ENCODE peak calls at places on chromosomes 5 and 9, in four cellular contexts. One of them, this sample, is unnamed.

GRCh38 chr5:1875843-1876671 is 6.7 kb downstream of the IRX4 start:
- DNase-seq in stimulated activated CD4-positive, alpha-beta T cell treated with anti-CD3 and anti-CD28 coated beads, Interleukin-2, amount 100 ng/mL, for 48 hours: no peak
- DNase-seq in H9: no peak
- DNase-seq in left ventricle myocardium inferior: no peak
- DNase-seq in this sample: no peak

GRCh38 chr9:71209890-71210289 is 88.5 kb upstream of the TRPM3 start:
- DNase-seq in left ventricle myocardium inferior: no peak
- DNase-seq in H9: no peak
- DNase-seq in stimulated activated CD4-positive, alpha-beta T cell treated with anti-CD3 and anti-CD28 coated beads, Interleukin-2, amount 100 ng/mL, for 48 hours: no peak
- DNase-seq in this sample: no peak

GRCh38 chr9:81631213-81631745 is 58.1 kb downstream of the TLE1 start:
- DNase-seq in left ventricle myocardium inferior: no peak
- DNase-seq in stimulated activated CD4-positive, alpha-beta T cell treated with anti-CD3 and anti-CD28 coated beads, Interleukin-2, amount 100 ng/mL, for 48 hours: no peak
- DNase-seq in H9: no peak
- DNase-seq in this sample: no peak

GRCh38 chr5:159106193-159106568 is 6.5 kb upstream of the EBF1 start:
- DNase-seq in H9: no peak
- DNase-seq in left ventricle myocardium inferior: no peak
- DNase-seq in stimulated activated CD4-positive, alpha-beta T cell treated with anti-CD3 and anti-CD28 coated beads, Interleukin-2, amount 100 ng/mL, for 48 hours: no peak
- DNase-seq in this sample: no peak

GRCh38 chr9:120486347-120486746 is 93.6 kb downstream of the CDK5RAP2 start:
- DNase-seq in left ventricle myocardium inferior: no peak
- DNase-seq in H9: no peak
- DNase-seq in stimulated activated CD4-positive, alpha-beta T cell treated with anti-CD3 and anti-CD28 coated beads, Interleukin-2, amount 100 ng/mL, for 48 hours: no peak
- DNase-seq in this sample: no peak

GRCh38 chr9:93675336-93676150 is 99.2 kb downstream of the PHF2 start:
- DNase-seq in stimulated activated CD4-positive, alpha-beta T cell treated with anti-CD3 and anti-CD28 coated beads, Interleukin-2, amount 100 ng/mL, for 48 hours: no peak
- DNase-seq in left ventricle myocardium inferior: peak; percentile 13
- DNase-seq in H9: peak; percentile 20
- DNase-seq in this sample: peak; percentile 13

GRCh38 chr9:87786876-87787275 is 61.0 kb downstream of the CTSL start:
- DNase-seq in left ventricle myocardium inferior: no peak
- DNase-seq in stimulated activated CD4-positive, alpha-beta T cell treated with anti-CD3 and anti-CD28 coated beads, Interleukin-2, amount 100 ng/mL, for 48 hours: no peak
- DNase-seq in H9: no peak
- DNase-seq in this sample: no peak

GRCh38 chr5:353599-354580 is 32.4 kb downstream of the AHRR start:
- DNase-seq in left ventricle myocardium inferior: no peak
- DNase-seq in H9: peak; percentile 25
- DNase-seq in stimulated activated CD4-positive, alpha-beta T cell treated with anti-CD3 and anti-CD28 coated beads, Interleukin-2, amount 100 ng/mL, for 48 hours: no peak
- DNase-seq in this sample: no peak

GRCh38 chr9:116859763-116860162 is 172.7 kb downstream of the TRIM32 start:
- DNase-seq in left ventricle myocardium inferior: no peak
- DNase-seq in stimulated activated CD4-positive, alpha-beta T cell treated with anti-CD3 and anti-CD28 coated beads, Interleukin-2, amount 100 ng/mL, for 48 hours: no peak
- DNase-seq in H9: no peak
- DNase-seq in this sample: no peak

GRCh38 chr9:18359335-18359734 is 114.6 kb upstream of the ADAMTSL1 start:
- DNase-seq in stimulated activated CD4-positive, alpha-beta T cell treated with anti-CD3 and anti-CD28 coated beads, Interleukin-2, amount 100 ng/mL, for 48 hours: no peak
- DNase-seq in left ventricle myocardium inferior: no peak
- DNase-seq in H9: no peak
- DNase-seq in this sample: no peak

GRCh38 chr5:6792376-6792775 is 79.1 kb downstream of the TENT4A start:
- DNase-seq in H9: no peak
- DNase-seq in left ventricle myocardium inferior: no peak
- DNase-seq in stimulated activated CD4-positive, alpha-beta T cell treated with anti-CD3 and anti-CD28 coated beads, Interleukin-2, amount 100 ng/mL, for 48 hours: no peak
- DNase-seq in this sample: no peak

GRCh38 chr9:128362774-128363173 is 8.4 kb upstream of the URM1 start:
- DNase-seq in H9: no peak
- DNase-seq in left ventricle myocardium inferior: no peak
- DNase-seq in stimulated activated CD4-positive, alpha-beta T cell treated with anti-CD3 and anti-CD28 coated beads, Interleukin-2, amount 100 ng/mL, for 48 hours: no peak
- DNase-seq in this sample: no peak

GRCh38 chr5:115374057-115374775 is 77.8 kb upstream of the CCDC112 start:
- DNase-seq in left ventricle myocardium inferior: no peak
- DNase-seq in stimulated activated CD4-positive, alpha-beta T cell treated with anti-CD3 and anti-CD28 coated beads, Interleukin-2, amount 100 ng/mL, for 48 hours: no peak
- DNase-seq in H9: no peak
- DNase-seq in this sample: no peak

GRCh38 chr5:57037355-57037754 is 85.4 kb upstream of the MIER3 start:
- DNase-seq in left ventricle myocardium inferior: no peak
- DNase-seq in H9: peak; percentile 69
- DNase-seq in stimulated activated CD4-positive, alpha-beta T cell treated with anti-CD3 and anti-CD28 coated beads, Interleukin-2, amount 100 ng/mL, for 48 hours: no peak
- DNase-seq in this sample: no peak

GRCh38 chr9:86974421-86974820 is 27.1 kb upstream of the GAS1 start:
- DNase-seq in H9: no peak
- DNase-seq in left ventricle myocardium inferior: no peak
- DNase-seq in stimulated activated CD4-positive, alpha-beta T cell treated with anti-CD3 and anti-CD28 coated beads, Interleukin-2, amount 100 ng/mL, for 48 hours: no peak
- DNase-seq in this sample: no peak

GRCh38 chr9:76472925-76473324 is 13.9 kb downstream of the GCNT1 start:
- DNase-seq in left ventricle myocardium inferior: no peak
- DNase-seq in H9: no peak
- DNase-seq in stimulated activated CD4-positive, alpha-beta T cell treated with anti-CD3 and anti-CD28 coated beads, Interleukin-2, amount 100 ng/mL, for 48 hours: no peak
- DNase-seq in this sample: no peak

GRCh38 chr9:93397664-93398381 is 53.7 kb upstream of the FAM120A start:
- DNase-seq in H9: no peak
- DNase-seq in stimulated activated CD4-positive, alpha-beta T cell treated with anti-CD3 and anti-CD28 coated beads, Interleukin-2, amount 100 ng/mL, for 48 hours: no peak
- DNase-seq in left ventricle myocardium inferior: no peak
- DNase-seq in this sample: no peak

GRCh38 chr9:69149321-69149807 is 24.7 kb upstream of the TJP2 start:
- DNase-seq in left ventricle myocardium inferior: no peak
- DNase-seq in stimulated activated CD4-positive, alpha-beta T cell treated with anti-CD3 and anti-CD28 coated beads, Interleukin-2, amount 100 ng/mL, for 48 hours: no peak
- DNase-seq in H9: peak; percentile 30
- DNase-seq in this sample: no peak

GRCh38 chr9:120284796-120285195 is 295.2 kb downstream of the CDK5RAP2 start:
- DNase-seq in H9: no peak
- DNase-seq in stimulated activated CD4-positive, alpha-beta T cell treated with anti-CD3 and anti-CD28 coated beads, Interleukin-2, amount 100 ng/mL, for 48 hours: no peak
- DNase-seq in left ventricle myocardium inferior: no peak
- DNase-seq in this sample: no peak

GRCh38 chr5:80569961-80570786 is at the start of gene ANKRD34B:
- DNase-seq in stimulated activated CD4-positive, alpha-beta T cell treated with anti-CD3 and anti-CD28 coated beads, Interleukin-2, amount 100 ng/mL, for 48 hours: peak; percentile 33
- DNase-seq in H9: peak; percentile 86
- DNase-seq in left ventricle myocardium inferior: no peak
- DNase-seq in this sample: peak; percentile 51

GRCh38 chr5:65086234-65086886 is 317.6 kb downstream of the CWC27 start:
- DNase-seq in left ventricle myocardium inferior: no peak
- DNase-seq in H9: no peak
- DNase-seq in stimulated activated CD4-positive, alpha-beta T cell treated with anti-CD3 and anti-CD28 coated beads, Interleukin-2, amount 100 ng/mL, for 48 hours: no peak
- DNase-seq in this sample: no peak

GRCh38 chr5:168292783-168293696 is 1.6 kb downstream of the WWC1 start:
- DNase-seq in left ventricle myocardium inferior: no peak
- DNase-seq in H9: no peak
- DNase-seq in stimulated activated CD4-positive, alpha-beta T cell treated with anti-CD3 and anti-CD28 coated beads, Interleukin-2, amount 100 ng/mL, for 48 hours: no peak
- DNase-seq in this sample: no peak

GRCh38 chr5:35853652-35854051 is 3.0 kb upstream of the IL7R start:
- DNase-seq in left ventricle myocardium inferior: no peak
- DNase-seq in stimulated activated CD4-positive, alpha-beta T cell treated with anti-CD3 and anti-CD28 coated beads, Interleukin-2, amount 100 ng/mL, for 48 hours: peak; percentile 53
- DNase-seq in H9: no peak
- DNase-seq in this sample: no peak

GRCh38 chr5:147507480-147508126 is 2.3 kb downstream of the DPYSL3 start:
- DNase-seq in left ventricle myocardium inferior: no peak
- DNase-seq in stimulated activated CD4-positive, alpha-beta T cell treated with anti-CD3 and anti-CD28 coated beads, Interleukin-2, amount 100 ng/mL, for 48 hours: no peak
- DNase-seq in H9: no peak
- DNase-seq in this sample: no peak

GRCh38 chr5:160030631-160031377 is 21.9 kb downstream of the TTC1 start:
- DNase-seq in left ventricle myocardium inferior: no peak
- DNase-seq in stimulated activated CD4-positive, alpha-beta T cell treated with anti-CD3 and anti-CD28 coated beads, Interleukin-2, amount 100 ng/mL, for 48 hours: no peak
- DNase-seq in H9: no peak
- DNase-seq in this sample: no peak